ENCODE peak calls at places on chromosomes 13 and 19, in six cellular contexts. O is cardiac muscle cell, C is fibroblast of pulmonary artery, G is AG10803, Q is keratinocyte, W is WERI-Rb-1. P is an unnamed sample.

GRCh38 chr19:16462757-16463250 is 9.0 kb downstream of the EPS15L1 start:
- DNase-seq in O (no peak), C (no peak), G (no peak), Q (peak; percentile 33), W (no peak), P (no peak)

GRCh38 chr19:54792814-54793213 is 10.6 kb upstream of the KIR2DL4 start:
- DNase-seq in O (no peak), C (no peak), G (no peak), Q (no peak), W (no peak), P (no peak)

GRCh38 chr13:75050419-75051066 is 431.4 kb downstream of the TBC1D4 start:
- DNase-seq in O (no peak), C (peak; percentile 13), G (peak; percentile 64), Q (no peak), W (no peak), P (peak; percentile 26)

GRCh38 chr13:110126391-110126961 is 180.5 kb downstream of the COL4A1 start:
- DNase-seq in O (peak; percentile 70), C (peak; percentile 98), G (peak; percentile 96), Q (peak; percentile 75), W (no peak), P (peak; percentile 91)

GRCh38 chr13:37715606-37716015 is 117.0 kb upstream of the POSTN start:
- DNase-seq in O (no peak), C (peak; percentile 94), G (no peak), Q (no peak), W (no peak), P (peak; percentile 46)

GRCh38 chr19:42079276-42079669 is 3.3 kb downstream of the ZNF574 start:
- DNase-seq in O (no peak), C (no peak), G (no peak), Q (no peak), W (no peak), P (no peak)

GRCh38 chr19:31574251-31574973 is 225.2 kb upstream of the TSHZ3 start:
- DNase-seq in O (no peak), C (no peak), G (no peak), Q (no peak), W (no peak), P (no peak)

GRCh38 chr13:102318233-102318632 is 83.6 kb downstream of the FGF14 start:
- DNase-seq in O (no peak), C (no peak), G (no peak), Q (no peak), W (no peak), P (no peak)

GRCh38 chr13:43132228-43132627 is 108.8 kb downstream of the DNAJC15 start:
- DNase-seq in O (peak; percentile 67), C (peak; percentile 50), G (no peak), Q (peak; percentile 9), W (peak; percentile 32), P (no peak)

GRCh38 chr19:36972594-36972993 is 56.5 kb downstream of the ZNF568 start:
- DNase-seq in O (no peak), C (no peak), G (no peak), Q (no peak), W (no peak), P (no peak)
- H3K4me3 ChIP-seq in O (peak overlapping the region; percentile 59), C (peak overlapping the region; percentile 77), G (peak overlapping the region; percentile 76), Q (peak overlapping the region; percentile 78), W (peak overlapping the region; percentile 85), P (peak overlapping the region; percentile 65)

GRCh38 chr19:1238373-1239303 is 833 bp upstream of the CBARP start:
- DNase-seq in O (no peak), C (no peak), G (no peak), Q (no peak), W (no peak), P (no peak)
- H3K4me3 ChIP-seq in O (peak overlapping the region; percentile 52), C (peak overlapping the region; percentile 44), G (peak overlapping the region; percentile 43), Q (no peak overlapping the region), W (peak overlapping the region; percentile 38), P (peak overlapping the region; percentile 38)

GRCh38 chr19:4471400-4472173 is 510 bp upstream of the HDGFL2 start:
- DNase-seq in O (peak; percentile 99), C (peak; percentile 100), G (peak; percentile 100), Q (peak; percentile 100), W (peak; percentile 99), P (peak; percentile 100)

GRCh38 chr19:4474504-4475136 is 2.5 kb downstream of the HDGFL2 start:
- DNase-seq in O (peak; percentile 88), C (peak; percentile 67), G (peak; percentile 56), Q (no peak), W (peak; percentile 55), P (no peak)

GRCh38 chr19:4473708-4474503 is 1.8 kb downstream of the HDGFL2 start:
- DNase-seq in O (no peak), C (no peak), G (peak; percentile 8), Q (no peak), W (no peak), P (no peak)

GRCh38 chr19:4472174-4472974 is at the start of gene HDGFL2:
- DNase-seq in O (no peak), C (no peak), G (no peak), Q (no peak), W (no peak), P (no peak)

DNA sequence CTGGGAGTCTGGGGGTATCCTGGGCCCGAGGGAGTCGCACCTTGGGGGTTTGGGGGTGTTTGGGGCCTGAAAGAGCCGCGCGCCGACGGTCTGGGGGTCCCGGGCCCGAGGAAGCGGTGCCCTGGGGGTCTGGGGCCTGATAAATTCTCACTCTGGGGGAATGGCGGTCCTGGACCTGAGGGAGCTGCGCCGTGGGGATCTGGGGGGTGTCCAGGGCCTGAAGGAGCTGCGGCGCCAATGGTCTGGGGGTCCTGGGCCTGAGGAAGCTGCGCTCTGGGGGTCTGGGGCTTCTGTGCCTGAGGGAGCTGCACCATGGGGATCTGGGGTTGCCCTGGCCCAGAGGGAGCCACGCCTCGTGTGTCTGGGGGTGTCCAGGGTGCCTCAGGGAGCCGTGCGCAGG is 914 bp downstream of the HDGFL2 start:
- DNase-seq in O (no peak), C (no peak), G (no peak), Q (no peak), W (no peak), P (no peak)
- H3K4me3 ChIP-seq in O (peak overlapping the region; percentile 91), C (peak overlapping the region; percentile 83), G (peak overlapping the region; percentile 74), Q (peak overlapping the region; percentile 88), W (peak overlapping the region; percentile 89), P (peak overlapping the region; percentile 98)

GRCh38 chr13:33213797-33214196 is 71.8 kb downstream of the STARD13 start:
- DNase-seq in O (no peak), C (peak; percentile 47), G (no peak), Q (no peak), W (peak; percentile 41), P (no peak)
- H3K4me3 ChIP-seq in O (no peak overlapping the region), C (peak overlapping the region; percentile 6), G (no peak overlapping the region), Q (peak overlapping the region; percentile 7), W (no peak overlapping the region), P (no peak overlapping the region)

DNA sequence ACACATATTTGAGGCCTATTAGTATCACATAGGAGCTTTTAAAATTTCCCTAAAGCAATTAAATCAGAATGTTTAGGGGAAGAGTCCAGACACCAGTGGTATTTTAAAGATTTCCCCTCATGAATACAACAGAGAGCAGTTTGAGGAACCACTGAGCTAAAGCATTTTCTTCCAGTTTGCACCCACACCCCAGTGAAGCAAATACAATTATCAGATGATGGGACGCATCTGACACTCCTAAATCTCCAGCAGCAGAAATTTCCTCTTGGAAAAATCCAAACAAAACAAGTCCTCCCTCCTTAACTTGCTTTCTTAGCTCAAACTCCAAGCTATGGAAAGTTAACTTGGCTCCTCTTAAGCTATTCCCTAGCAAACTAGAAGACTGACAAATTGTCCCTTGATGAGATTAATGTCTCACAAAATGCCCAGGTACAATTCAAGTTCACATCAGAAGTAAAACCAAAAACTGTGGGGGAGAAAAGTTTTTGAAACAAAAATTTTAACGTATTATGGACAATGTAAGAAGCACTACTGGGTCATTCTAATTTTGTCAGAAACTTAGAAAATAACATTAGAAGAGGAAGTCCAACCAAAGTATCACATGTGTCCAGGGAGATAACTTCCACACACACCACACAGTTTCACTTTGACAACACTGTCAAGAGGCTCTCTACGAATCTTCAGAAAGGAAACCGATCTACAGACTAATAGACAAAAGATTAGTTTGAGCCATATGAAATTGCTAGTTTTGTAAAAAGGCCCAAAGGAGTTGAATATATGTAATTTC is 74.1 kb downstream of the ABCC4 start:
- DNase-seq in O (no peak), C (no peak), G (no peak), Q (no peak), W (no peak), P (no peak)
- H3K4me3 ChIP-seq in O (no peak overlapping the region), C (no peak overlapping the region), G (no peak overlapping the region), Q (no peak overlapping the region), W (no peak overlapping the region), P (no peak overlapping the region)

P was measured in skeletal muscle cell.